ENCODE peak calls at places on chromosomes 13 and 19, in six cellular contexts. Q is BE2C; C is CD4-positive, alpha-beta T cell; A is uterus; Y is fibroblast of lung; T is dorsolateral prefrontal cortex. L is an unnamed sample.
A peak's percentile ranks its signal among the peaks of the same experiment; 100 is the strongest.

GRCh38 chr19:2170219-2170618 is 6.5 kb downstream of the DOT1L start:
- DNase-seq in Q (peak; percentile 44), C (no peak), A (no peak), Y (no peak), T (no peak), L (no peak)

GRCh38 chr13:85508683-85509329 is 290.4 kb downstream of the SLITRK6 start:
- DNase-seq in Q (peak; percentile 34), C (no peak), A (no peak), Y (peak; percentile 45), T (no peak), L (no peak)

GRCh38 chr19:31385744-31386143 is 36.5 kb upstream of the TSHZ3 start:
- DNase-seq in Q (no peak), C (no peak), A (no peak), Y (no peak), T (no peak), L (no peak)

GRCh38 chr13:100473087-100473486 is 115.5 kb downstream of the GGACT start:
- DNase-seq in Q (no peak), C (no peak), A (no peak), Y (no peak), T (no peak), L (no peak)

GRCh38 chr19:3057275-3057714 is 5.0 kb downstream of the TLE5 start:
- DNase-seq in Q (peak; percentile 86), C (no peak), A (peak; percentile 93), Y (peak; percentile 74), T (peak; percentile 68), L (no peak)

GRCh38 chr19:55691561-55692481 is 16.8 kb downstream of the EPN1 start:
- DNase-seq in Q (no peak), C (no peak), A (no peak), Y (no peak), T (no peak), L (no peak)

GRCh38 chr19:34639491-34640085 is 37.4 kb downstream of the SCGB2B2 start:
- DNase-seq in Q (peak; percentile 74), C (peak; percentile 54), A (no peak), Y (peak; percentile 48), T (no peak), L (no peak)

GRCh38 chr13:33487575-33488243 is 202.2 kb upstream of the STARD13 start:
- DNase-seq in Q (no peak), C (no peak), A (no peak), Y (no peak), T (no peak), L (no peak)

GRCh38 chr13:68099616-68100015 is 869.5 kb upstream of the PCDH9 start:
- DNase-seq in Q (no peak), C (no peak), A (no peak), Y (peak; percentile 81), T (no peak), L (no peak)

GRCh38 chr19:4089946-4090345 is 23.2 kb upstream of the ZBTB7A start:
- DNase-seq in Q (no peak), C (no peak), A (no peak), Y (no peak), T (no peak), L (no peak)

GRCh38 chr13:103218253-103218652 is 152.0 kb upstream of the SLC10A2 start:
- DNase-seq in Q (no peak), C (no peak), A (no peak), Y (peak; percentile 15), T (no peak), L (no peak)

GRCh38 chr19:4914736-4915501 is 5.6 kb downstream of the UHRF1 start:
- DNase-seq in Q (peak; percentile 50), C (peak; percentile 71), A (no peak), Y (peak; percentile 87), T (no peak), L (no peak)

GRCh38 chr13:49112782-49113525 is 107.2 kb upstream of the MLNR start:
- DNase-seq in Q (no peak), C (no peak), A (no peak), Y (peak; percentile 39), T (no peak), L (no peak)

GRCh38 chr19:41327499-41328156 is 17.7 kb downstream of the CCDC97 start:
- DNase-seq in Q (peak; percentile 53), C (peak; percentile 64), A (no peak), Y (peak; percentile 69), T (no peak), L (no peak)

GRCh38 chr13:97495678-97496077 is 61.7 kb downstream of the RAP2A start:
- DNase-seq in Q (no peak), C (no peak), A (no peak), Y (no peak), T (no peak), L (no peak)

GRCh38 chr19:679418-680286 is 3.5 kb downstream of the FSTL3 start:
- DNase-seq in Q (peak; percentile 53), C (no peak), A (peak; percentile 81), Y (peak; percentile 84), T (peak; percentile 64), L (no peak)

GRCh38 chr13:97878421-97879375 is 74.8 kb upstream of the IPO5 start:
- DNase-seq in Q (no peak), C (no peak), A (no peak), Y (peak; percentile 19), T (no peak), L (no peak)

GRCh38 chr13:37175996-37176395 is 70.5 kb upstream of the CSNK1A1L start:
- DNase-seq in Q (no peak), C (no peak), A (no peak), Y (peak; percentile 84), T (no peak), L (no peak)

GRCh38 chr13:37168922-37169321 is 63.5 kb upstream of the CSNK1A1L start:
- DNase-seq in Q (no peak), C (no peak), A (no peak), Y (no peak), T (no peak), L (no peak)

GRCh38 chr13:37168151-37168550 is 62.7 kb upstream of the CSNK1A1L start:
- DNase-seq in Q (no peak), C (no peak), A (no peak), Y (no peak), T (no peak), L (no peak)

GRCh38 chr13:37173214-37173613 is 67.8 kb upstream of the CSNK1A1L start:
- DNase-seq in Q (no peak), C (no peak), A (no peak), Y (peak; percentile 92), T (no peak), L (no peak)
- TF ChIP-seq CTCF in Q (no peak), C (no peak), A (no peak), Y (no peak), T (no peak), L (no peak)

DNA sequence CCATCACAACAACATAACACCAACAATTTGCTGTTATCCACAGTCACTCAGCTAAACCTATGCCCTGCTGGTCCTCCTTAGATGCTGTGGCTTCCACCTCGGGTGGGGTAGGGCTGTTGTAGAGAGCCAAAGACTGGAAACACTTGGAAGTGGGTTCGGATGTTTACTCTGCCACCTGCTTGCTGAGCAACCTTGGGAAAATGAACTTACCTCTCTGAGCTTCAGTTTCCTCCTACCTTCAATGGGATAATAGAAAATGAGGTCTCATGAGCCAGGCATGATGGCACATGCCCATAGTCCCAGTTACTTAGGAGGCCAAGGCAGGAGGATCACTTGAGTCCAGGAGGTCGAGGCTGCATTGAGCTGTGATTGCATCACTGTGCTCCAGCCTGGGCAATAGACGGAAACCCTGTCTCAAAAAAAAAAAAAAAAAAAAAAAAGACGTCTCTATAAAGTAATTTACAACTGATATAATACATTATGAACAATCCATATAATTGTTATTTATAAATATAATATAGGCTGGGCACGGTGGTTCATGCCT is 3.3 kb upstream of the SYCN start:
- DNase-seq in Q (no peak), C (no peak), A (no peak), Y (no peak), T (no peak), L (no peak)
- TF ChIP-seq CTCF in Q (no peak), C (no peak), A (no peak), Y (no peak), T (no peak), L (no peak)

DNA sequence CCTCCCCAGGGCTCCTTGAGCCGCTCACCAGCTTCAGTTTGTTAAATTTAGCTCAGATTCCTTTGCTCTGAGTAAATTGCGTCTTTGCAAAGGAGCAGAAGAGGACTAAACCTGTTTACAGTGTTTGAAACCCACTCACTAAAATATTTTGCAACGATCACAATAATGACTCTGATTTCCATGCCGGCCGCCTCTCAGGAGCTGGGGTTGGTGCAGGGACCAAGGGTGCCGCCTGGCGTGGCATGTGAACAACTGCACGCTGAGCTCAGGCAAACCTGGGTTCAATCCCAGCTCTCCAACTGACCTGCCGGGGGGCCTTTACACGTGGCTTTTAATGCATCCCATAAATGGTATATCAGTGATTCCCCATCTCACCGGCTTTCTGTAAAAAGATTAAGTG is 68.7 kb upstream of the CACNA1A start:
- DNase-seq in Q (peak; percentile 20), C (no peak), A (no peak), Y (no peak), T (no peak), L (no peak)
- TF ChIP-seq CTCF in Q (peak; percentile 55), C (no peak), A (no peak), Y (peak; percentile 30), T (no peak), L (peak; percentile 31)

DNA sequence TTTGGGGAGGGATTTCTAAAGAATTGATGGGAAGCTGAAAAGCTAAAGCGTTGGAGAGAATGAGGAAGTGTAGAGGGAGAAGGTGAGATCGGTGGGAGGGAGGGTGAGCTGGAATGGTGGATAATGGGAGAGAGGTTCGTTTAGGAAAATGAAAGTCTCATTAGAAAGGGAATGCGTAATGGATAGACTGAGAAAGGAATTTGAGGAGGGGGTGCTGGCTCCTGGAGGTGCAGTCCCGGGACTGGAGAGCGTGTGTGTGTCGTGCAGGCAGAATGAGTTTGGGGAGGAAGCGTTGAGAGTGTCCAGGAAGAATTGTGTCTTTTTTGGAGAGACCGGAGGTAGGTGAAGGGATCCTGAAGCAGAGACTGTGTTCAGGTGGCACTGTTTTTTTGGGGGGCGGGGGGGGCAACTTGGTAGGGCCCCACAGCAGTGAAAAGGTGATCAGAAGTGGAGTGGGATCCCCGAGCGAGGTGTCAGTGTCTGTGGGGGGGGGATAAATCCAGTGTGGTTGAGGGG is 1.4 kb downstream of the ACTN4 start:
- DNase-seq in Q (no peak), C (no peak), A (no peak), Y (no peak), T (no peak), L (no peak)
- TF ChIP-seq CTCF in Q (no peak), C (no peak), A (no peak), Y (no peak), T (no peak), L (no peak)

DNA sequence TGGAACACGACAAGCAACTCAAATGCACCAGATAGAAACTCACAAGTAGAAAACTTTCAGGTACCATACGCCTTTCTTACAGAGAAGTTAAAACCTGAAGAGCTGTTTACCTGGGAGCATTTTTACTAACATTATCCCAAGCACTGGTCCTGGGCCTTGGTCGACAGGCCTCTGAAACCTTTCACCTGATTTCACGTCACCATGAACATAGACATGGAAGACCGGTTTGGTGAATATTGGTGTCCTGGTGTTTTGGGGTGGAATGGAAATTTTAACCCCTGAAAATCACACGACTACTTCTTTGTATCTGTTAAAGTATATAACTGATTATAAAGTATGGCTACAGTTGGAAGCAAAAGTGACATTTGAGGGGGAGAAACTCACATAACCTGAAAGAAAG is 176.6 kb upstream of the ARGLU1 start:
- DNase-seq in Q (no peak), C (no peak), A (no peak), Y (no peak), T (no peak), L (no peak)
- TF ChIP-seq CTCF in Q (no peak), C (no peak), A (no peak), Y (no peak), T (no peak), L (no peak)

GRCh38 chr19:46766569-46767317 is 20.5 kb upstream of the STRN4 start:
- DNase-seq in Q (peak; percentile 59), C (no peak), A (no peak), Y (no peak), T (no peak), L (no peak)
- TF ChIP-seq CTCF in Q (peak; percentile 78), C (peak; percentile 69), A (no peak), Y (peak; percentile 74), T (peak; percentile 38), L (peak; percentile 62)